ENCODE peak calls at places on chromosomes 12 and 14, in six cellular contexts. R is stomach, W is heart left ventricle, A is upper lobe of left lung, P is tibial nerve, U is GM12891. V is an unnamed sample.

GRCh38 chr14:39431416-39432178 is 636 bp downstream of the FBXO33 start:
- DNase-seq in A (no peak), R (peak), U (peak), P (peak), W (peak), V (no peak)

GRCh38 chr14:88463318-88463717 is 77.9 kb downstream of the SPATA7 start:
- DNase-seq in R (no peak), W (no peak), A (no peak), P (no peak), U (no peak), V (no peak)

GRCh38 chr12:126534495-126534894 is 1469.3 kb downstream of the AACS start:
- DNase-seq in P (no peak), W (no peak), R (no peak), A (no peak), U (no peak), V (no peak)

GRCh38 chr12:110561471-110562201 is 21.5 kb downstream of the PPTC7 start:
- DNase-seq in A (no peak), W (no peak), U (no peak), P (no peak), R (no peak), V (no peak)

GRCh38 chr14:71135496-71135895 is 228.2 kb downstream of the PCNX1 start:
- DNase-seq in R (no peak), P (no peak), W (no peak), A (no peak), U (no peak), V (peak)

GRCh38 chr12:29614926-29615325 is 117.4 kb upstream of the OVCH1 start:
- DNase-seq in W (no peak), P (no peak), A (no peak), R (no peak), U (no peak), V (no peak)

GRCh38 chr14:101351769-101352168 is 209.5 kb upstream of the DIO3 start:
- DNase-seq in R (peak), W (no peak), A (peak), U (no peak), P (no peak), V (peak)

GRCh38 chr12:20946732-20947131 is 136.2 kb downstream of the SLCO1B3 start:
- DNase-seq in U (no peak), R (no peak), A (no peak), W (no peak), P (no peak), V (no peak)

GRCh38 chr12:120225852-120226640 is 25.1 kb upstream of the RPLP0 start:
- DNase-seq in P (no peak), A (peak), R (peak), U (peak), W (no peak), V (no peak)

GRCh38 chr14:79056879-79057278 is 886.7 kb downstream of the NRXN3 start:
- DNase-seq in W (no peak), R (no peak), P (no peak), A (no peak), U (no peak), V (no peak)

GRCh38 chr14:80638620-80639215 is 302.8 kb downstream of the CEP128 start:
- DNase-seq in R (no peak), W (no peak), U (no peak), P (no peak), A (no peak), V (no peak)

GRCh38 chr14:100692859-100693558 is 33.7 kb upstream of the DLK1 start:
- DNase-seq in W (no peak), P (no peak), R (no peak), U (no peak), A (peak), V (no peak)

GRCh38 chr14:99930420-99931274 is 134.6 kb upstream of the EVL start:
- DNase-seq in A (no peak), R (no peak), U (no peak), P (no peak), W (no peak), V (no peak)

GRCh38 chr12:112992541-112993398 is 14.5 kb downstream of the OAS2 start:
- DNase-seq in W (peak), A (no peak), R (peak), P (peak), U (no peak), V (peak)

GRCh38 chr14:22478670-22479069 is 110.4 kb downstream of the DAD1 start:
- DNase-seq in R (no peak), A (no peak), U (no peak), W (peak), P (no peak), V (no peak)

GRCh38 chr14:36223558-36223957 is 47.0 kb upstream of the PTCSC3 start:
- DNase-seq in U (no peak), P (no peak), W (no peak), R (no peak), A (no peak), V (no peak)

GRCh38 chr12:42756841-42757661 is 167.5 kb upstream of the PRICKLE1 start:
- DNase-seq in R (no peak), A (no peak), W (no peak), U (no peak), P (no peak), V (no peak)

GRCh38 chr14:21486640-21487087 is 9.7 kb downstream of the TOX4 start:
- DNase-seq in R (no peak), W (no peak), U (no peak), A (no peak), P (no peak), V (no peak)

GRCh38 chr14:66074546-66074945 is 411.6 kb upstream of the CCDC196 start:
- DNase-seq in U (no peak), P (no peak), R (no peak), A (no peak), W (no peak), V (no peak)

GRCh38 chr14:30608533-30609006 is 13.5 kb upstream of the SCFD1 start:
- DNase-seq in R (no peak), P (no peak), W (no peak), U (no peak), A (no peak), V (no peak)

GRCh38 chr12:97194551-97194950 is 268.1 kb upstream of the RMST start:
- DNase-seq in P (no peak), R (no peak), A (no peak), U (no peak), W (no peak), V (no peak)

GRCh38 chr12:14171111-14171510 is 189.7 kb upstream of the GRIN2B start:
- DNase-seq in P (no peak), R (no peak), U (no peak), W (no peak), A (no peak), V (no peak)

GRCh38 chr12:113244015-113244983 is 23.0 kb downstream of the TPCN1 start:
- DNase-seq in A (no peak), R (peak), U (no peak), W (peak), P (peak), V (no peak)

GRCh38 chr14:50000215-50001145 is 107.6 kb downstream of the ARF6 start:
- DNase-seq in R (peak), W (peak), U (no peak), P (no peak), A (peak), V (no peak)

GRCh38 chr14:49997991-49998390 is 105.1 kb downstream of the ARF6 start:
- DNase-seq in A (no peak), U (no peak), P (no peak), W (no peak), R (no peak), V (no peak)

GRCh38 chr14:50001146-50001998 is 108.5 kb downstream of the ARF6 start:
- DNase-seq in U (peak), W (peak), R (peak), P (peak), A (peak), V (no peak)

GRCh38 chr14:49999826-50000214 is 106.9 kb downstream of the ARF6 start:
- DNase-seq in W (no peak), R (no peak), A (no peak), U (no peak), P (no peak), V (no peak)

DNA sequence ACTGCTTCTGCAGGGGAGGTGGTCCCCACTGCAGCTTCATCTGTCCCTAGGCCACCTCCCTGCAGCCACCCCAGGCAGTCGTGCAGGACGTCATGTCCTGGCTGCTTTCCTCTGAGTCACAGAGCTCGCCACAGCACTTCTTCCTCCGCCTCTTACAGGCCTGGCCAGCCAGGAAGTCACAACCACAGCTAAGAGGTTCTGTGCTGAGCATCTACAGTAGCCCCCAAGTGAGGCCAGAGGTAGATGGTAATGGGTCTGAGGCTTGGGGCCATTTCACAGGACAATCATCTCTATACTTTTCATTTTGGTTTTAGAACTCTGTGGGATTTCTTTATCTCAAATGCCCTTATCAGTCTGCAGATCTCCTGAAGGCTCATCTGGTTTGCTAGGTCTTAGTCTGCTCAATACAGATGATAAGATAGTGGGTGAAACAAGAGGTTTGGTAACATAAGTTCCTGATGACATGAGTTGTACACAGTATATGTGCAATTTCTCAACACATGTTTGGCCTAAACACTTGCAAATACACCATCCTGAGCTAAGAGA is 106.4 kb downstream of the ARF6 start:
- DNase-seq in U (peak), R (peak), A (no peak), W (peak), P (peak), V (no peak)
- TF ChIP-seq POLR2A in U (peak), R (no peak), A (no peak), W (peak), P (no peak), V (no peak)

DNA sequence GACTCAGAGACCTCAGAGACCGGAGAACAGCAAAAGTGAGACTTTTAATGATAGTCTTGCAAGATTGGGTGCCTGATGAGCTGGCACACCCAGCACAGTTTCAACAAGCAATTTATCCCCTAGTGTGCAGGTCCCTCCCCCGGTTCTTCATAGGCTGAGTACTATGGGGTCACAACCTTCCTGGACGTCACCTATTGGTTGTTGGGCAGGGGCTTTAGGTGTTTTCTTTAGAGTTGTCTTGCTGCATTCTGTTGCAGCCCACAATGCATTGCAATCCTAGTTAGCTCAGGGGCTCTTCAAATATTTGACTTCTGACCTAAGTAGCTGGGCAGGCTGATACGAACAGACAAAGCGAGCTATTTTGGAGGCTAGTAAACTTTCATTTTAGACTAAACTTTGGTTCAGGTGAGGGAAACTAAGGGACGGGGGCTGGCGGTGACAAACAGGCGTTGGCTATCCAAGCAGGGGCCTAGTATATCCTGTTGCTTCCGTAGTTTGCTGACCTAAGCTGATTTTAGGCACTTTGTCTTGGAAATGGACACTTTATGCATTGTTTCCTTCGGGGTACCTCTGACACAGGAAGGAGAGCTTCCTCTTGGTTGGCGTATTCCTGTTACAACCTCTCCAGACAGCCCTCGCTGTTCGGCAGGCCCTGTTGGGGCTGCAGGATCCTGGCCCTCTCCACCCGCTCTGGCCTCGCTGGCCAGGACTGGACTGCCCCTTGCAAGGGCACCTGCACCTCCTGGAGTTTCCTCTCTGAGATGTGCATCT is 14.1 kb downstream of the SIVA1 start:
- DNase-seq in P (no peak), U (no peak), A (peak), R (no peak), W (no peak), V (no peak)
- TF ChIP-seq POLR2A in P (no peak), U (no peak), A (no peak), R (no peak), W (no peak), V (no peak)

GRCh38 chr12:64402181-64402580 is 2.0 kb upstream of the XPOT start:
- DNase-seq in R (no peak), A (no peak), U (no peak), W (no peak), P (no peak), V (no peak)

GRCh38 chr12:64403708-64404469 is at the start of gene XPOT:
- DNase-seq in W (peak), P (peak), A (peak), R (peak), U (peak), V (peak)

GRCh38 chr12:64400041-64400440 is 4.2 kb upstream of the XPOT start:
- DNase-seq in U (no peak), R (no peak), A (no peak), W (no peak), P (no peak), V (no peak)

GRCh38 chr12:64407342-64408223 is 3.4 kb downstream of the XPOT start:
- DNase-seq in R (no peak), A (no peak), P (no peak), U (no peak), W (no peak), V (no peak)

DNA sequence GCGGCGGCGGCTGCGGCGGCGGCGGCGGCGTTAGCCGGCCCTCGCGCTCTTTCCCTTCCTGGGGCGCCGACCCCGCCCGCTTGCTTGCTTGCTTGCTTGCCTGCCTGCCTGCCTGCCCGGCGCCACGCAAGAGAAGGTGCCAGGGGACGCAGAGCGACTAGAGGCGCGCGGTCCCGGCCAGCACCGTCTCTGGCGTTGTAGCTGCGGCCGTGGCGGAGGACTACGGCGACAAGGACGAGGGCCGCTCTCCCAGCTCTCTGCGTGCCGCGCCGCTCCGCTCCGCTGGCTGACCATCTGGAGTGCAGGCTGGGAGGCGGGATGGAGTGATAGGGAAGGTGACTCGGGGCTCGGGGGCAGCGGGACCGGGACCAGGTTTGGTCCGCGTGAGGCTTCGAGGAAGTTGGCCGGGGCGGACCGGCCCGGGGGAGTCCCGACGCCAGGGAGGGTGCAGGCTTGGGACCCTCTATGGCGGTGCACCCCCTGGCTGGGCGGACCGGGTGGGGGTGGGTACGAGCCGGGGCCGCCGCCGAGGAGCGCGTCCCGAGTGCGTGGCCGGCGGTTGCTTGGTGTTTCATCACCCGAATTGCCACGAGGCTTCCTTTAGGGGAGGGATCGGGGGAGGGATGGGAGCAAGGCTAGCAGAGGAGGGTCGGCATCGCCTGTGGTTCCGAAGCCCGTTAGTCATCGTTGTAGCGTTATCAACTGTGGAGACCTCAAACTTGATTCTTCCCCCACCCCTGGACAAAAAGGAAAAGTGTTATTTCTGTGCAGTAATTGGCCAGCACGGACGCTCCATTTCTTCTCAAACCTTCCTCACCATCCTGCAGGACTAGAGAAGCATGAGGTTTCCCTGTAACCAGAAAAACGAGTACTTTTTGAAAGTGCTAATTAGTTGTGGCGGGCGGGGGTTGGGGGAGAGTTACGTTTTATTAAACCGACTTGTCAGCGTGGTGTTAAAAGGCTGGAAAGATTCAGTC is 566 bp downstream of the XPOT start:
- DNase-seq in W (peak), R (peak), U (no peak), A (no peak), P (no peak), V (no peak)
- TF ChIP-seq POLR2A in W (peak), R (no peak), U (no peak), A (no peak), P (no peak), V (peak)

DNA sequence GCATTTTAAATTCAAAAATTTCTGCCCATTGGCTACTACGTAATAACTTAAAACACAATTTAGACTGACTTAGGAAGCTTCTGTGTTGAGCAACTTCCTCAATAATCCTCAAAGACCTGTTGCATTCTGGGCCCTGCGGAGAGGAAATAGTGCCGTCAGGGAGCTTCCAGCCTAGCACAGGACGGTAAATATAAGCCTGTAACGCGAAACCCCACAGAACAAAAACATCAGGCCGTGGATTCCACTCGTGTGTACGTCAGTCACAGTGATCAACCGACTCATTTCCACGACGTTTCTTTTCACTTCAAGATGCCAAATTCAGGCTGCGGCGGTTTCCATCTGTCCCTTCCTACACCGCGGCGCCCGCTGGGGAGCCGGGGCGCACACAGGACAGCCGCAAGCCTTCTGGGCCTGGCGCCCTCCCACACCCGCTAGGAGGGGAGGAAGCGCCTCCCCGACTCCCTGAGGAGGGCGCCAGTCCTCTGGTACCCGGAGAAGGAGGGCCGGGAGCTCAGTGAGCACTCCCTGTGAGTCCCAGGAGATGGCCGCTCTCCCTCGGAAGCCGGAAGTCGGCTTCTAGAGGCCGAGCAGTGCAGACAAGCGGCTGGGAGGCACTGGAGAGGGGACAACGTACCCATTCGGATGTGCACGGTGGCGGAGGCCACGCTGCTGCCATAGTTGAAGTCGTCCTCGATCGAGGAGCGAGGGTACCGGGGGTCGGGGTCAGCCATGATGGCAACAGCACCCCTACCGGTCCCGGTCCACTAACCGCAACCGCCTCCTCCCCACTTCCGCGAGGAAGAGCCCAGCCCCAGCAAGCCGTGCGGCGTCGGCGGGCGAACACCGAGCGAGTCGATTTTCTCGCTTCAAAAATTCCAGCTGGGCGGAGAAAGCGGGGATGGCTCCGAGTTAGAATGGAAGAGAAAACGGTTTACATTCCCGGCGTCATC is at the start of gene TMBIM4:
- DNase-seq in P (peak), W (peak), U (peak), R (peak), A (peak), V (peak)
- TF ChIP-seq POLR2A in P (peak), W (peak), U (peak), R (peak), A (peak), V (no peak)

DNA sequence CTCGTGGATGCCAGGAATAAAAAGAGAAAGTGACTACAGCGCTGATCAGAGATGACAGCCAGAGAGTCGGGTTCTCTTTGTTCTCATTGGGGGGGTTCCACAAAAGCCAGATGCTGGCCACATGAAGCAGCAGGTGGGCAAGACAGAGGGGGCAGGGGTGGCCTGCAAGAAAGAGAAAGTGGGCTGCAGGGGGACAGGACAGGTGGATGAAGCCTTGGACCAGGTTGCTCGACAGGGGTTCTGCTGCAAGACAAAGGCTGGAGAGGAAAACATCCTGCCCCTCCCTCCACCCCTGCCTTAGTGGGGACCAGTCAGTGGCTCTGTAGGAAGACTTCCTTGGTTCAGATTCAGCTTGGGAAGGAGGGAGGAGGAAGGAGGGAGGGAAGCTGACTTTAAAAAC is 126.2 kb downstream of the KSR2 start:
- DNase-seq in U (no peak), W (no peak), P (no peak), R (no peak), A (no peak), V (no peak)
- TF ChIP-seq POLR2A in U (no peak), W (no peak), P (no peak), R (no peak), A (no peak), V (no peak)